ENCODE peak calls at places on chromosome X, in five cellular contexts. K is GM13977, Q is lower lobe of right lung, A is right lobe of liver, M is HFF-Myc. C is an unnamed sample.

GRCh38 chrX:103488332-103488731 is 31.0 kb downstream of the RAB40A start:
- DNase-seq in K (no peak), Q (no peak), A (no peak), M (no peak), C (no peak)

GRCh38 chrX:101051549-101052302 is at the start of gene TRMT2B:
- DNase-seq in K (peak; percentile 72), Q (peak; percentile 89), A (peak; percentile 79), M (peak; percentile 20), C (peak; percentile 93)

GRCh38 chrX:6363193-6363592 is 134.5 kb upstream of the NLGN4X start:
- DNase-seq in K (no peak), Q (no peak), A (no peak), M (no peak), C (no peak)

GRCh38 chrX:137926090-137926489 is 360.2 kb downstream of the ZIC3 start:
- DNase-seq in K (no peak), Q (no peak), A (no peak), M (no peak), C (no peak)

GRCh38 chrX:118963159-118963558 is 11.3 kb upstream of the LONRF3 start:
- DNase-seq in K (no peak), Q (no peak), A (no peak), M (no peak), C (no peak)

GRCh38 chrX:111262086-111262485 is 8.2 kb downstream of the CAPN6 start:
- DNase-seq in K (no peak), Q (no peak), A (no peak), M (no peak), C (no peak)

GRCh38 chrX:17496407-17496806 is 121.4 kb downstream of the NHS start:
- DNase-seq in K (no peak), Q (no peak), A (no peak), M (no peak), C (no peak)

GRCh38 chrX:136268051-136269048 is 17.1 kb upstream of the MAP7D3 start:
- DNase-seq in K (peak; percentile 30), Q (no peak), A (no peak), M (no peak), C (no peak)

DNA sequence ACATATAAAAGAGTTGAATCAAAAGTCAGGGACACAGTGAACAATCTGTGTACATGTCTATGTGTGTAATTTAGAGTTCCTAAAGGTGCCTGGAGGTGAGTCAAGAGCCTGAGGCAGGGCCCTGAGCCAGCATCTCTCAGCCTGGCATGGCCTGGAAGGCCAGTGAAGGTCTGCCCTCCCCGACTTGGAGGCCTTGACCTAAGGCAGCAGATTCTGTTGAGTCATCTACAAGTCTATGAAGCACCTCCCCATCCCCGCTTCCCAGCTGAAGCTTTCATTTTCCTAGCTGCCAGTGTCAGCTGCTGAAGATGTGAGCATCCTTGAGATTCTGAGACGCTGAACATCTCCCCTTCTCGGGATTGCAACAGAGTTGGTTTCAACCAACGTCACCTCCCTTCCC is 583.9 kb downstream of the BCOR start:
- DNase-seq in K (no peak), Q (no peak), A (no peak), M (no peak), C (no peak)
- TF ChIP-seq CTCF in K (no peak), Q (no peak), A (no peak), M (no peak), C (no peak)

GRCh38 chrX:79325263-79325958 is 41.7 kb downstream of the ITM2A start:
- DNase-seq in K (no peak), Q (no peak), A (no peak), M (no peak), C (no peak)

GRCh38 chrX:79330022-79330421 is 37.1 kb downstream of the ITM2A start:
- DNase-seq in K (no peak), Q (no peak), A (no peak), M (no peak), C (no peak)
- TF ChIP-seq CTCF in K (no peak), Q (no peak), A (no peak), M (no peak), C (no peak)

GRCh38 chrX:41863343-41864203 is 59.8 kb downstream of the CASK start:
- DNase-seq in K (no peak), Q (no peak), A (no peak), M (no peak), C (no peak)
- TF ChIP-seq CTCF in K (no peak), Q (no peak), A (peak; percentile 14), M (no peak), C (no peak)

DNA sequence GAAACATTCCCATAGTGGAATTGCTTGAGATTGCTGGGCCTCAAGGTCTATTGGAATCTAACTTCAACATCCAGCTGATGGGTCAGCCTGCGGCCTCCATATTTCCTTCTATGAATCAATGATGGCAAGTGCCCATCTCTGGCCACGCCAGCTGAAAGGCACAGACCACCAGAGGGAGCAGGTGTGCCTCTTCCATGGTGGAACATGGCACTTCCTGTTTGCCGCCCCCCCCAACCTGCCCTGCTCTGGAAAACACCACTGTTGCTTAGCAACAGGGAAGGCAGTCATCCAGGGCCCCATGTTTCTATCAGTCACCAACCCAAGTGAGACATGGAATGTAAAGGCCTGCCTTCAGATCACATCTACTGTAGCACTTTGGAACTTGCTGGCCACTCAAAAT is 11.6 kb downstream of the PAGE4 start:
- DNase-seq in K (peak; percentile 34), Q (peak; percentile 69), A (peak; percentile 60), M (no peak), C (no peak)
- TF ChIP-seq CTCF in K (peak; percentile 52), Q (peak; percentile 41), A (peak; percentile 50), M (peak; percentile 52), C (peak; percentile 56)

GRCh38 chrX:1537031-1537715 is at the start of gene P2RY8:
- DNase-seq in K (peak; percentile 64), Q (peak; percentile 72), A (peak; percentile 81), M (peak; percentile 11), C (peak; percentile 85)
- TF ChIP-seq CTCF in K (peak; percentile 57), Q (no peak), A (no peak), M (no peak), C (no peak)

DNA sequence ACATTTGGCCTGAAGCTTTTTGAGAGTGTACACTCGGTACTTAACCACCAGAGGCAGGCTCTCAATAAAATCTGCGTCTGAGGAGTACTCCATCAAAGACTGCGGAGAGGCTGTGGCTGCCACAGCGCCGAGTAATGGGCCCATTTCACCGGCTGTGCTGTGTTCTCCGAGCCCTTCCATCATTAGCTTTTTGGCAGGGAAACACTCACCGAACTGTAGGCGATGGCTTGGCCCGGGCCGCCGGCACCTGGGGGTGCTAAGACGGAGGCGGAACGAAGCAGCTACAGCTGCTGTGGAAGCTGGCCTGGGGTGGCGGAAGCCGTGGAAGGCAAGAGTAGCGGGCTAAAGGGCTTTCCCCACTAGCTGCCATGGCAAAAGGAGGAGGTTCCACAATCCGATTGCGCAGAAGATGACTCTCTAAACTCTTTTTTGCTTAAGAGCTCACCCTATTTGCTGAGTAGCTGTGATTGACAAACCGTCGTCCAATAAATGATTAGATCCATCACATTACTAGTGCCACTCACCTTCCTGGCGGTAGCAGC is 48.5 kb upstream of the PABPC1L2A start:
- DNase-seq in K (no peak), Q (no peak), A (no peak), M (no peak), C (no peak)
- TF ChIP-seq CTCF in K (no peak), Q (no peak), A (no peak), M (no peak), C (no peak)

GRCh38 chrX:69503835-69504625 is at the start of gene NALF2:
- DNase-seq in K (peak; percentile 55), Q (peak; percentile 65), A (peak; percentile 51), M (no peak), C (no peak)
- TF ChIP-seq CTCF in K (no peak), Q (no peak), A (peak; percentile 8), M (no peak), C (no peak)

GRCh38 chrX:40964633-40965586 is 120.3 kb upstream of the USP9X start:
- DNase-seq in K (no peak), Q (no peak), A (no peak), M (no peak), C (no peak)

GRCh38 chrX:40964008-40964407 is 121.2 kb upstream of the USP9X start:
- DNase-seq in K (no peak), Q (no peak), A (no peak), M (no peak), C (no peak)

GRCh38 chrX:40962793-40963407 is 122.3 kb upstream of the USP9X start:
- DNase-seq in K (no peak), Q (no peak), A (no peak), M (no peak), C (no peak)

GRCh38 chrX:40960041-40960440 is 125.2 kb upstream of the USP9X start:
- DNase-seq in K (no peak), Q (no peak), A (no peak), M (no peak), C (no peak)
- TF ChIP-seq CTCF in K (no peak), Q (no peak), A (no peak), M (no peak), C (peak; percentile 24)

DNA sequence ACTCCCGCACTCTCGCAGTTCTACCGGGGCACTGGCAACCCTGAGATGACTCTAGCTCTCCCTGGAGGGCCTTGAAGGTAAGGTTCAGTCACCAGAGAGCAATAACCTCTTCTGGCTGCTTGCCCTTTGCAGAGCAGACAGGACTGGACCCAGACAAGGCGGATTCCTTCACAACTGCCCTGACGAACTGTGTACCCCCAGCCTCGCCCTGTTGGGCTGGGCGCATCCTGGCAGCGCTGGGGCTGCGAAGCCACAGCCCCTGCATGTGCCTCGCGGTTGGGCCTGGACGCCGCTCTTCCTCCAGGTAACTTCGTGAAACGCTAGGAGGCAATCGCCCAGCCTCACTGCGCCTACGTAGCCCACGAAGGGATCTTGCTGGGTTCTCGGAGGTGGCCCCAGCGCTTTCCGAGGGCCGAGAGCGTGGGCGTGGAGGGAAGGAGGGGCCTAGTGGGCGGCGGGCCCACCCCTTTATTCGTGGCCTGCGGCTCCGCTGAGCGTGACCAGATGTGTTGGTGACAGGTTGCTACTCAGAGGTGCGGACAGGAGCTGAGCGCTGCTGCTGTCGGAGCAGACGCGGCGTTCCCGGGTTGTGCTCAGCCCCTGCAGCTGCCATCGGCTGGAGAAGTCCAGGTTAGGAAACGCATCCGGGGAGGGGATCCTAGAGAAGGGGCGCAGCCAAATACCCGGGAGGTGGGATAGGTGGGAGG is 1.9 kb upstream of the MAMLD1 start:
- DNase-seq in K (no peak), Q (peak; percentile 38), A (peak; percentile 31), M (no peak), C (peak; percentile 86)
- TF ChIP-seq CTCF in K (no peak), Q (no peak), A (peak; percentile 13), M (no peak), C (peak; percentile 38)